ENCODE peak calls at places on chromosomes 3 and 15, in six cellular contexts. M, S, P, E, T and X are unnamed samples.

GRCh38 chr15:70802629-70803028 is 39.3 kb upstream of the UACA start:
- DNase-seq in M (peak), S (peak), P (no peak), E (peak), T (no peak), X (no peak)

GRCh38 chr15:44729394-44729913 is 6.9 kb upstream of the TRIM69 start:
- DNase-seq in M (peak), S (peak), P (no peak), E (no peak), T (peak), X (no peak)

GRCh38 chr15:52667597-52667996 is 11.6 kb downstream of the ATOSA start:
- DNase-seq in M (no peak), S (no peak), P (no peak), E (peak), T (no peak), X (no peak)

GRCh38 chr3:38030126-38031021 is 932 bp upstream of the PLCD1 start:
- DNase-seq in M (no peak), S (no peak), P (peak), E (no peak), T (no peak), X (no peak)

GRCh38 chr3:51967384-51968174 is at the start of gene PCBP4:
- DNase-seq in M (no peak), S (peak), P (no peak), E (no peak), T (peak), X (no peak)

GRCh38 chr3:55469957-55470526 is 17.1 kb downstream of the WNT5A start:
- DNase-seq in M (no peak), S (no peak), P (no peak), E (no peak), T (no peak), X (no peak)

GRCh38 chr15:25783607-25784131 is 79.5 kb downstream of the ATP10A start:
- DNase-seq in M (peak), S (no peak), P (no peak), E (no peak), T (no peak), X (no peak)

GRCh38 chr15:99674279-99674678 is 59.0 kb downstream of the LYSMD4 start:
- DNase-seq in M (no peak), S (no peak), P (no peak), E (no peak), T (no peak), X (no peak)

GRCh38 chr3:168531116-168531515 is 435.4 kb upstream of the GOLIM4 start:
- DNase-seq in M (no peak), S (no peak), P (peak), E (no peak), T (no peak), X (no peak)

GRCh38 chr15:66483131-66483566 is 14.4 kb downstream of the SNAPC5 start:
- DNase-seq in M (peak), S (no peak), P (peak), E (peak), T (no peak), X (peak)

GRCh38 chr3:156433910-156434309 is 121.0 kb downstream of the SSR3 start:
- DNase-seq in M (peak), S (no peak), P (no peak), E (no peak), T (no peak), X (no peak)

GRCh38 chr3:21893250-21893649 is 142.2 kb upstream of the ZNF385D start:
- DNase-seq in M (peak), S (no peak), P (no peak), E (no peak), T (no peak), X (no peak)

GRCh38 chr3:133463441-133463860 is 63.6 kb downstream of the BFSP2 start:
- DNase-seq in M (no peak), S (no peak), P (peak), E (no peak), T (peak), X (no peak)

GRCh38 chr3:182618981-182619591 is 174.2 kb upstream of the ATP11B start:
- DNase-seq in M (peak), S (no peak), P (peak), E (peak), T (no peak), X (no peak)

GRCh38 chr3:101567528-101568317 is 6.1 kb downstream of the TRMT10C start:
- DNase-seq in M (peak), S (no peak), P (no peak), E (no peak), T (no peak), X (no peak)

GRCh38 chr3:100093826-100094225 is 20.5 kb downstream of the FILIP1L start:
- DNase-seq in M (no peak), S (no peak), P (no peak), E (no peak), T (no peak), X (peak)

GRCh38 chr15:94804613-94805012 is 573.3 kb downstream of the MCTP2 start:
- DNase-seq in M (no peak), S (no peak), P (no peak), E (no peak), T (no peak), X (no peak)

GRCh38 chr3:149957352-149958140 is 13.1 kb downstream of the PFN2 start:
- DNase-seq in M (no peak), S (no peak), P (no peak), E (no peak), T (no peak), X (no peak)

GRCh38 chr3:85185495-85185894 is 226.7 kb downstream of the CADM2 start:
- DNase-seq in M (no peak), S (no peak), P (no peak), E (no peak), T (no peak), X (no peak)

GRCh38 chr3:4322635-4323034 is 19.5 kb downstream of the SETMAR start:
- DNase-seq in M (peak), S (no peak), P (no peak), E (peak), T (no peak), X (peak)

DNA sequence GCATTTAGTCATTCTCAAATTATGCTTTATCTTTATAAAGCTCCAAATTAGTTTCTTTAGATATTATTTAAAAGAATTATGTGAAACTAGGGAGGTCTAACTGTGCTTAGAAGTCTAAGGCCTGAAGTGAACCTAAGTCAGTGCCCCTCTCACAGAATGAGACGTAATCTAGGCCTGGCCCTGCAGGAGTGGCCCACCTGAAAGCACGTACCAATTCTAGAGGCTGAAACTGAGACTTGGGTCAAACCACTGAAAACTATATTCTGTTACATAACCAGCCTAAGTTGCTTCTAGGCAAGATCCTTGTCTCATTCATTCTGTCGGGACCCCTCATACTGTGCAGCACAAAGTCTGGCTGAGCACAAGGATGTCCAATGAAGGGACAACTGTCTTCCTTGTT is 143.7 kb downstream of the ISL2 start:
- DNase-seq in M (no peak), S (no peak), P (no peak), E (no peak), T (no peak), X (no peak)
- H3K4me3 ChIP-seq in M (no peak), S (no peak), P (no peak), E (no peak), T (no peak), X (no peak)

DNA sequence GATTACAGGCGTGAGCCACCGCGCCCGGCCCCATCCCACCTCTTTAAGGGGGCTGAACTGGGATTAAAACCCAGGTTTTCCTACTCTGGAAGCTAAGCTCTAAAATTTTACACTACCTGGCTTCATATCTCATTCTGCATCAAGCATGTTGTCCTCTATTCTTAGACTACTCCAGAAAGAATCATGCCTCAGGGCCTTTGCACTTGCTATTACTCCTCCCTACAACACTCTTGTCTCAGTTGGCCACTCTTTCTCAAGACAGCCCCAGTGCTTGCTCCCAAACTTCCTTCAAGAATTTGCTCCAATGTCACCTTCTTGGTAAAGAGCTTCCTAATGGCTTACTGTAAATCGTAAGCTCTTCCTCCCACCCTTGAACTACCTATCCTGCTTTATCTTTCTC is 521.7 kb downstream of the MAGI1 start:
- DNase-seq in M (no peak), S (no peak), P (no peak), E (no peak), T (no peak), X (no peak)
- TF ChIP-seq CTCF in M (no peak), S (no peak), P (no peak), E (no peak), T (no peak), X (no peak)

DNA sequence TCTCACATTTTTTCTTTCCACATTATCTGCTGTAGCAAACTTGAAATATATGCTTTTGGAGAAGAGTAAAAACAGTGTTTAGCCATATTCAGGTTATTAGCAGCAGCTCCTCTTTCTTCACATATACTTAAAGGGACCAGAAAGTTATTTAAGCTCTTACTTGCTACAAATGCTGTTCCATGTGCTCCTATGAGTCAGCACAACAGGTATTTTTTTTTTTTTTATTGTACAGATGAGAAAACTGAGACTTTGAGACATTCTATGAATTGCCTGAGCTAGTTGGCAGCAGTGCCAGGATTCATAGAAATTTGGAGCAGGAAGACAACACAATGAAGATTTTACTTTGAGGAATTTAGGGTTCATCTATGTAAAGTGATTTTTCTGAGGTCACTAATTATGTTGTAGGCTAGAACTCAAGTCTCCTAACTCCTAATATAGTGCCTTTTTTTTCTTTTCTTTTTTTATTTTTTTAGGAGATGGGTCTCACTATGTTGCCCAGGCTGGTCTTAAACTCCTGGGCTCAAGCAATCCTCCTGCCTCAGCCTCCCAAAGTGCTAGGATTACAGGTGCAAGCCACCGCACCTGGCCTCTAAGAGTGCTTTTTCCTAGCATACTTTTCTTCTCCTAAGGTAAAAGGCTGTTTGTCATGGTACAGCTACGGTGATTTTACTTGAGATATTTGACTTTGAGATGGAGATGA is 23.6 kb downstream of the SETD5 start:
- DNase-seq in M (peak), S (no peak), P (peak), E (peak), T (no peak), X (no peak)
- H3K4me3 ChIP-seq in M (no peak), S (no peak), P (no peak), E (no peak), T (no peak), X (no peak)

DNA sequence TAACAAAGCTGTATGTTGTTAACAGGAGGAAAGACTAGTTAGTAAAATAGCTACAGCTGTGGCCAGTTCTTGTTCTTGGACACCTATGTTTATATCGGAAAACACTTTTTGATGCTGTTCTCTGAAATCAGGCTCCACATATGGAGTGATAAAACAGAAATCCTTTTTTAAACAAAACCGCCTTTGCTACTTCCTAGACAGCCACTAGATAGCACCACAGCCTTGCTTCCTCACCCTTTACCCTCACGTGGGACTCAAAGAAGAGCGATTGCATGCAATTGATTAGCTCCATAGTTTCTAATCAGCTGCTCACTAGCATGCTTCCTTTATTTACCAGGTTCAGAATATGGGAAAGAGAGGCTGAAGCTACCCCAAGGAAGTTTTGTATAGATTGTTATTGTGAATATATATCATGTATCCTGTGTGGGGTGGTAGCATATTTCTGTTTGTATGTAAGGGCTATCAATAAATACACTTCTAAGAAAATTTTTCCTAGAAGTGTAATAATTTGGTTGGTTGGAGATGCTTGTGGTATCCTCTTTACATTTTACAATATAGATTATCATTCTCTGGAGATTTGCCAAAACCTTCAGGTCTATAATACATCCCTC is 4.3 kb upstream of the MTFMT start:
- DNase-seq in M (peak), S (no peak), P (no peak), E (peak), T (peak), X (no peak)
- TF ChIP-seq CTCF in M (peak), S (peak), P (no peak), E (peak), T (peak), X (peak)

GRCh38 chr15:40844543-40844981 is 714 bp downstream of the SPINT1 start:
- DNase-seq in M (no peak), S (peak), P (no peak), E (no peak), T (no peak), X (no peak)

GRCh38 chr15:40845036-40845435 is 1.2 kb downstream of the SPINT1 start:
- DNase-seq in M (no peak), S (no peak), P (no peak), E (no peak), T (no peak), X (no peak)

GRCh38 chr15:40845511-40846284 is 1.9 kb downstream of the SPINT1 start:
- DNase-seq in M (no peak), S (no peak), P (peak), E (peak), T (peak), X (peak)

GRCh38 chr15:40843183-40843884 is 514 bp upstream of the SPINT1 start:
- DNase-seq in M (no peak), S (no peak), P (no peak), E (peak), T (no peak), X (no peak)

DNA sequence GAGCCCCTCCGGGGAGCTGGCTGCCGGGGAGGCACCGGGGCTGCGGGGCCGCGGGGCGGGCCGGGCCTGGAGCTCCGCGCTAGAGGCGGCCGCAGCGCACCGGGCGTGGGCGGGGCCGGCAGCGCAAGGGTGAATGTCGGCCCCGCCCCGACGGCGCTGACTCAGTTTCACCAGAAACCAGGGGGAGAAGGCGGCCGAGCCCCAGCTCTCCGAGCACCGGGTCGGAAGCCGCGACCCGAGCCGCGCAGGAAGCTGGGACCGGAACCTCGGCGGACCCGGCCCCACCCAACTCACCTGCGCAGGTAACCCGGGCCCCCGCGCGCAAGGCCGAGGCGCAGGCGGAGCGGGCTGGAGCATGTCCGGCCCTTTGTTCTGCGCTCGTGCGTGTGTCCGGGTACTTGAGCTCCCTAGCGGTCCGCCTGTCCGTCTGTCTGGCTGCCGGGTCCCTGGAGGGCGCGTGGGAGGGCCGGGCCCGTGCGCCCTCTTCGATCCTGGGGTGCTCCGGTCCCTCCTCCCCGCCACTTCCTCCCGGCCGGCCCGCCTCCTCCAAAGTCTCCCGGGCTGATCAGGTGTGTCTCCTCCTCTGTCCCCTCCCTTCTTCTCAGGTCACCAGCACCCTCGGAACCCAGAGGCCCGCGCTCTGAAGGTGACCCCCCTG is at the start of gene SPINT1:
- DNase-seq in M (no peak), S (peak), P (peak), E (peak), T (peak), X (no peak)
- H3K4me3 ChIP-seq in M (no peak), S (peak), P (peak), E (peak), T (peak), X (peak)

DNA sequence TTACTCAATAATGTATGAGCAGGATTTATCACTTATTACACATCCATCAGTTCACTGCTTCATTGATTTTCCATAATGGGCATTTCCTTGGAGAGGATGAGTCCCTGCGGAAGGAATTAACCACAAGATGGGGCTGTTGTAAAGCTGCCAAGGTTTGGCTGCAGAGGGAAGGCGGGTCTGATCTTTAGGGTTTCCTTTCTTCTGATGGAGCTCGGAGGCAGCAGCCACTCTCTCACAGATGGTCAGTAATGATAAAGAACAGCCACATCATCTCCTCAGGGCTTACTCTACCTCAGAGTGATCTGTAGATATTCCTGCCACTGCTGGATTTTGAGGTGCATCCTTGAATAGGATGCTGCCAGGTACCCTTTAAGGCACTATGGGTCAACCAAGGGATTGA is 115.2 kb downstream of the USP13 start:
- DNase-seq in M (peak), S (no peak), P (no peak), E (peak), T (peak), X (no peak)
- TF ChIP-seq CTCF in M (peak), S (peak), P (peak), E (peak), T (peak), X (peak)

DNA sequence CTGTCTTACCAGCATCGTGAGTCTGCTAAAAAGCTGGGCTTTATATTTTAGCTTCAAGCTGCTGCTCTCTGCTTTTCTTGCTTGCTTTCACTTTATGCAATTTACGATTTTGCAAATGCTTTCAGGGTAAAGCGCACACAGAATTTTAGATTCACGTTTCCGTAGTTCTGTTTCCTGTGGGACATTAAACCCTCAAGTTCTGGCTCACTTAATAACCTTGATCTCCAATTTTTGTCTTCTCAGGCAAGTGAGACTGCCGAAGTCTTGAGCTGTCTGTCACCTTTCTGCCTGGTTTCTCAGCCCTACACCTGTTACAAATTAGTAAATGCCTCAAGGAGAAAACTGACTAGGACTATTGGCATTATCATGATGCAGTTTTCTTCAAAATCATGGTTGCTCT is 170.5 kb upstream of the TGFBR2 start:
- DNase-seq in M (peak), S (no peak), P (no peak), E (no peak), T (no peak), X (no peak)
- H3K4me3 ChIP-seq in M (peak), S (peak), P (no peak), E (no peak), T (no peak), X (no peak)

DNA sequence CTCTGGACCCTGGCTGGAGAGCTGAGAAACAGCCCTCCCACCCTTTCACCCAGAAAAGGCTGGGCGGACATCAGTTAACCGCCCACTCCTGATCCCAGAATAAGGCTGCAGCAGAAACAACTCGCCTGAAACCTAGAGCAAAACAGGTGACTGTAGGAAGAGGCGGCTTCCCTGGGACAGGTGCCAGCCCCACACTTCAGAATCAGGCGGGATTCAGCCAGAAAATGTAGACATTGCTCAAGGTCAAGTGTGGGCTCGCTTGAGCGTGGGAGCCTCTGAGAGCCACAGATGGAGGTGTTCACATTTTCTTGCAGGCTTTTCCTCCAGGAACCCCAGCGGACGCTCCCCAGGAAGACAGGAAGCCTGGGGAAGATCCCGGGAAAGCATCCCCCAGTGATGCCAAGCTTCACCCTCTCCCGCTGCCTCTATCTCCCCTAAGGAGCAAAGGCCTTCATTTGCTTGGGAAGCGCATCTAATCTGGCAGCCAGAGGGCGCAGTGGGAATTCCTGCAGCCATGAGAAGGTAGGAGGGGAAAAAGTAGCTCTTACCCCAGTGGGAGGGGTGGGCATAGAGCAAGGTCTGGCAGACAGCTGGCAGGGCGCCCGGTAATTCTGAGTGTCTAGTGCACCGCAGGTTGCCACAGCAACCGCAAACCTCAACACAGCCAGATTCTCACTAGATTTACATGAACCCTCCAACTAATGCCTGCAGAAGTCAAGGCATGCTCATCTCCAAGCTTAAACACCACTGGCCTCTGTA is 77.7 kb downstream of the OCA2 start:
- DNase-seq in M (peak), S (no peak), P (peak), E (peak), T (peak), X (no peak)
- TF ChIP-seq CTCF in M (no peak), S (peak), P (peak), E (peak), T (peak), X (peak)